ENCODE peak calls at places on chromosomes 11 and 22, in seven cellular contexts. F, O, B, P, D, Q and H are unnamed samples.

GRCh38 chr11:91755951-91756707 is 468.5 kb upstream of the FAT3 start:
- DNase-seq in F (no peak), O (no peak), B (no peak), P (no peak), D (no peak), Q (no peak), H (no peak)

GRCh38 chr11:36141161-36141560 is 148.1 kb downstream of the COMMD9 start:
- DNase-seq in F (no peak), O (no peak), B (no peak), P (no peak), D (no peak), Q (no peak), H (no peak)

GRCh38 chr11:45511566-45511965 is 153.9 kb downstream of the CHST1 start:
- DNase-seq in F (no peak), O (peak), B (no peak), P (no peak), D (no peak), Q (no peak), H (no peak)

GRCh38 chr11:69166186-69167115 is 10.7 kb downstream of the SMIM38 start:
- DNase-seq in F (no peak), O (peak), B (peak), P (peak), D (peak), Q (no peak), H (no peak)

GRCh38 chr11:4697583-4697982 is at the start of gene OR51E2:
- DNase-seq in F (no peak), O (peak), B (no peak), P (no peak), D (no peak), Q (no peak), H (no peak)

GRCh38 chr11:62911137-62912130 is 9.7 kb downstream of the CHRM1 start:
- DNase-seq in F (no peak), O (no peak), B (no peak), P (no peak), D (peak), Q (no peak), H (no peak)

GRCh38 chr11:100709233-100709999 is 22.3 kb downstream of the ARHGAP42 start:
- DNase-seq in F (no peak), O (no peak), B (no peak), P (no peak), D (no peak), Q (no peak), H (no peak)

GRCh38 chr22:19679476-19680099 is 34.7 kb upstream of the SEPTIN5 start:
- DNase-seq in F (no peak), O (no peak), B (peak), P (no peak), D (no peak), Q (no peak), H (no peak)

GRCh38 chr11:48018561-48019229 is 38.3 kb downstream of the PTPRJ start:
- DNase-seq in F (no peak), O (no peak), B (no peak), P (no peak), D (no peak), Q (no peak), H (no peak)

GRCh38 chr11:46677991-46678740 is 22.3 kb downstream of the ARHGAP1 start:
- DNase-seq in F (no peak), O (no peak), B (no peak), P (no peak), D (no peak), Q (peak), H (no peak)